ENCODE peak calls at places on chromosome 20, in four cellular contexts. One of them, this sample, is unnamed.
A peak's percentile ranks its signal among the peaks of the same experiment; 100 is the strongest.

GRCh38 chr20:57622579-57623381 is 2.6 kb upstream of the ZBP1 start:
- DNase-seq in glutamatergic neuron: peak; percentile 69
- DNase-seq in PC-9: peak; percentile 83
- DNase-seq in A549: peak; percentile 91
- DNase-seq in this sample: peak; percentile 74

GRCh38 chr20:38412877-38413577 is 22.1 kb downstream of the SNHG17 start:
- DNase-seq in glutamatergic neuron: no peak
- DNase-seq in PC-9: no peak
- DNase-seq in A549: no peak
- DNase-seq in this sample: no peak

GRCh38 chr20:44028341-44028715 is 113.7 kb downstream of the TOX2 start:
- DNase-seq in glutamatergic neuron: no peak
- DNase-seq in PC-9: no peak
- DNase-seq in A549: no peak
- DNase-seq in this sample: no peak

GRCh38 chr20:38729767-38730166 is 5.5 kb downstream of the SLC32A1 start:
- DNase-seq in glutamatergic neuron: no peak
- DNase-seq in PC-9: no peak
- DNase-seq in A549: no peak
- DNase-seq in this sample: no peak

GRCh38 chr20:44215125-44215524 is 4.6 kb upstream of the OSER1 start:
- DNase-seq in glutamatergic neuron: peak; percentile 80
- DNase-seq in PC-9: no peak
- DNase-seq in A549: peak; percentile 77
- DNase-seq in this sample: peak; percentile 72

GRCh38 chr20:9269280-9269971 is 200.5 kb downstream of the PLCB4 start:
- DNase-seq in glutamatergic neuron: no peak
- DNase-seq in PC-9: no peak
- DNase-seq in A549: no peak
- DNase-seq in this sample: no peak

GRCh38 chr20:17500826-17501225 is 30.4 kb downstream of the BFSP1 start:
- DNase-seq in glutamatergic neuron: no peak
- DNase-seq in PC-9: no peak
- DNase-seq in A549: no peak
- DNase-seq in this sample: no peak

GRCh38 chr20:4787825-4788224 is 66.1 kb downstream of the PRND start:
- DNase-seq in glutamatergic neuron: no peak
- DNase-seq in PC-9: no peak
- DNase-seq in A549: no peak
- DNase-seq in this sample: no peak

GRCh38 chr20:57429579-57430202 is 38.5 kb downstream of the RBM38 start:
- DNase-seq in glutamatergic neuron: no peak
- DNase-seq in PC-9: no peak
- DNase-seq in A549: peak; percentile 44
- DNase-seq in this sample: no peak

GRCh38 chr20:51930775-51931174 is 128.5 kb upstream of the SALL4 start:
- DNase-seq in glutamatergic neuron: no peak
- DNase-seq in PC-9: no peak
- DNase-seq in A549: peak; percentile 49
- DNase-seq in this sample: no peak

GRCh38 chr20:63219866-63220521 is 4.1 kb upstream of the YTHDF1 start:
- DNase-seq in glutamatergic neuron: no peak
- DNase-seq in PC-9: no peak
- DNase-seq in A549: no peak
- DNase-seq in this sample: no peak

GRCh38 chr20:41509801-41510200 is 108.4 kb downstream of the CHD6 start:
- DNase-seq in glutamatergic neuron: no peak
- DNase-seq in PC-9: no peak
- DNase-seq in A549: no peak
- DNase-seq in this sample: no peak

GRCh38 chr20:55052464-55052863 is 577.1 kb downstream of the DOK5 start:
- DNase-seq in glutamatergic neuron: no peak
- DNase-seq in PC-9: no peak
- DNase-seq in A549: no peak
- DNase-seq in this sample: no peak

GRCh38 chr20:31597483-31597858 is 7.6 kb upstream of the ID1 start:
- DNase-seq in glutamatergic neuron: no peak
- DNase-seq in PC-9: no peak
- DNase-seq in A549: no peak
- DNase-seq in this sample: no peak

GRCh38 chr20:17223553-17223952 is 3.3 kb upstream of the PCSK2 start:
- DNase-seq in glutamatergic neuron: no peak
- DNase-seq in PC-9: no peak
- DNase-seq in A549: no peak
- DNase-seq in this sample: no peak

GRCh38 chr20:33443512-33444239 is at the start of gene SNTA1:
- DNase-seq in glutamatergic neuron: peak; percentile 91
- DNase-seq in PC-9: peak; percentile 71
- DNase-seq in A549: peak; percentile 86
- DNase-seq in this sample: peak; percentile 96

GRCh38 chr20:23048283-23049200 is 930 bp downstream of the THBD start:
- DNase-seq in glutamatergic neuron: peak; percentile 65
- DNase-seq in PC-9: no peak
- DNase-seq in A549: peak; percentile 83
- DNase-seq in this sample: peak; percentile 62

GRCh38 chr20:62219101-62219991 is 732 bp downstream of the HRH3 start:
- DNase-seq in glutamatergic neuron: peak; percentile 65
- DNase-seq in PC-9: no peak
- DNase-seq in A549: peak; percentile 42
- DNase-seq in this sample: no peak

GRCh38 chr20:25173321-25173720 is 22.2 kb upstream of the ENTPD6 start:
- DNase-seq in glutamatergic neuron: no peak
- DNase-seq in PC-9: no peak
- DNase-seq in A549: no peak
- DNase-seq in this sample: no peak

GRCh38 chr20:13265941-13266340 is 44.9 kb downstream of the ISM1 start:
- DNase-seq in glutamatergic neuron: no peak
- DNase-seq in PC-9: no peak
- DNase-seq in A549: no peak
- DNase-seq in this sample: no peak

GRCh38 chr20:41697861-41698559 is 79.8 kb upstream of the CHD6 start:
- DNase-seq in glutamatergic neuron: no peak
- DNase-seq in PC-9: no peak
- DNase-seq in A549: peak; percentile 31
- DNase-seq in this sample: peak; percentile 12

GRCh38 chr20:61661583-61661982 is 404.1 kb downstream of the TAF4 start:
- DNase-seq in glutamatergic neuron: no peak
- DNase-seq in PC-9: no peak
- DNase-seq in A549: no peak
- DNase-seq in this sample: no peak

GRCh38 chr20:60361761-60362410 is 403.7 kb downstream of the CDH26 start:
- DNase-seq in glutamatergic neuron: no peak
- DNase-seq in PC-9: no peak
- DNase-seq in A549: no peak
- DNase-seq in this sample: no peak

GRCh38 chr20:5482791-5483190 is 166.0 kb upstream of the PROKR2 start:
- DNase-seq in glutamatergic neuron: no peak
- DNase-seq in PC-9: no peak
- DNase-seq in A549: no peak
- DNase-seq in this sample: no peak

GRCh38 chr20:830011-830521 is 3.4 kb upstream of the FAM110A start:
- DNase-seq in glutamatergic neuron: no peak
- DNase-seq in PC-9: peak; percentile 76
- DNase-seq in A549: no peak
- DNase-seq in this sample: no peak

GRCh38 chr20:63896136-63896890 is 1.4 kb downstream of the DNAJC5 start:
- DNase-seq in glutamatergic neuron: no peak
- DNase-seq in PC-9: peak; percentile 55
- DNase-seq in A549: no peak
- DNase-seq in this sample: peak; percentile 26

GRCh38 chr20:59131541-59132285 is 31.9 kb upstream of the ZNF831 start:
- DNase-seq in glutamatergic neuron: no peak
- DNase-seq in PC-9: no peak
- DNase-seq in A549: no peak
- DNase-seq in this sample: no peak

GRCh38 chr20:20399705-20400104 is 31.8 kb downstream of the INSM1 start:
- DNase-seq in glutamatergic neuron: no peak
- DNase-seq in PC-9: no peak
- DNase-seq in A549: no peak
- DNase-seq in this sample: no peak

GRCh38 chr20:50929299-50930138 is 1.7 kb downstream of the ADNP start:
- DNase-seq in glutamatergic neuron: peak; percentile 93
- DNase-seq in PC-9: peak; percentile 82
- DNase-seq in A549: peak; percentile 98
- DNase-seq in this sample: peak; percentile 88
- TF ChIP-seq CTCF in glutamatergic neuron: peak; percentile 90
- TF ChIP-seq CTCF in PC-9: peak; percentile 95
- TF ChIP-seq CTCF in A549: peak; percentile 99
- TF ChIP-seq CTCF in this sample: peak; percentile 87

GRCh38 chr20:45774933-45775332 is 16.8 kb downstream of the WFDC3 start:
- DNase-seq in glutamatergic neuron: no peak
- DNase-seq in PC-9: no peak
- DNase-seq in A549: no peak
- DNase-seq in this sample: no peak
- TF ChIP-seq CTCF in glutamatergic neuron: no peak
- TF ChIP-seq CTCF in PC-9: no peak
- TF ChIP-seq CTCF in A549: no peak
- TF ChIP-seq CTCF in this sample: no peak

GRCh38 chr20:56389807-56390206 is 2.2 kb downstream of the AURKA start:
- DNase-seq in glutamatergic neuron: no peak
- DNase-seq in PC-9: no peak
- DNase-seq in A549: no peak
- DNase-seq in this sample: no peak
- TF ChIP-seq CTCF in glutamatergic neuron: no peak
- TF ChIP-seq CTCF in PC-9: no peak
- TF ChIP-seq CTCF in A549: no peak
- TF ChIP-seq CTCF in this sample: no peak

DNA sequence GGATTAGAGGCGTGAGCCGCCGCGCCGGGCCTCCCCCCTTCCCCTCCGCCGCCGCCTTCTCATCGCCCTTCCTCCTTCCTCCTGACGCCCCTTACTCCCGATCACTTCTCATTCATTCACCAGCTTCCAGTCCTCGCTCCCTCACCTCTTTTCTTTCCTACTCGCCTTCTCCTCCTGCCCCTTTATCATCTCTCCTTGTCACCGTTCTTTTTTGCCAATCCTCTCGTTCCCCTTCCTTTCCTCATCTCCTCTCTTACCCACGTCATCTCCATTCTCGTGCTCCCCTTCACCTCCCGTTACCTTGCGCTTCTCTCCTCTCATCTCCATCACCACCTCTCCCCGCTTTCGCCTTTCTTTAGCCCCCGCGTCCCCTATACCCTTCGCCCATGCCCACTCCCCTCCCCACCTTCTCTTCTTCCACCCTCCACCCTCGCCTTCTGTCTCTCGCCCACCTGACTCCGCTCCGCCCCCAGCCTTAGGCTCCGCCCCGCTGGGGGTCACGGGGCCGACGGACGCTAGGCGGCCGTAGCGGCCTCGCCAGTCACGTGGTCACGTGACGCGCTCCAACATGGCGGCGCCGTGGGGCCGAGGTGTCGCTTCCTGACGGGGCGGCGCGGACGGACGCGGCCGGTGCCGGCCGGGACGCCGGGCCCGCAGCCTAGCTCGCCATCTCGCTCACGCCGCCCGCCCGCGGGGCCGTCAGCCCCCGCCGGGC is at the start of gene ARFGEF2:
- DNase-seq in glutamatergic neuron: peak; percentile 96
- DNase-seq in PC-9: peak; percentile 82
- DNase-seq in A549: peak; percentile 91
- DNase-seq in this sample: peak; percentile 96
- TF ChIP-seq CTCF in glutamatergic neuron: no peak
- TF ChIP-seq CTCF in PC-9: peak; percentile 7
- TF ChIP-seq CTCF in A549: no peak
- TF ChIP-seq CTCF in this sample: no peak

DNA sequence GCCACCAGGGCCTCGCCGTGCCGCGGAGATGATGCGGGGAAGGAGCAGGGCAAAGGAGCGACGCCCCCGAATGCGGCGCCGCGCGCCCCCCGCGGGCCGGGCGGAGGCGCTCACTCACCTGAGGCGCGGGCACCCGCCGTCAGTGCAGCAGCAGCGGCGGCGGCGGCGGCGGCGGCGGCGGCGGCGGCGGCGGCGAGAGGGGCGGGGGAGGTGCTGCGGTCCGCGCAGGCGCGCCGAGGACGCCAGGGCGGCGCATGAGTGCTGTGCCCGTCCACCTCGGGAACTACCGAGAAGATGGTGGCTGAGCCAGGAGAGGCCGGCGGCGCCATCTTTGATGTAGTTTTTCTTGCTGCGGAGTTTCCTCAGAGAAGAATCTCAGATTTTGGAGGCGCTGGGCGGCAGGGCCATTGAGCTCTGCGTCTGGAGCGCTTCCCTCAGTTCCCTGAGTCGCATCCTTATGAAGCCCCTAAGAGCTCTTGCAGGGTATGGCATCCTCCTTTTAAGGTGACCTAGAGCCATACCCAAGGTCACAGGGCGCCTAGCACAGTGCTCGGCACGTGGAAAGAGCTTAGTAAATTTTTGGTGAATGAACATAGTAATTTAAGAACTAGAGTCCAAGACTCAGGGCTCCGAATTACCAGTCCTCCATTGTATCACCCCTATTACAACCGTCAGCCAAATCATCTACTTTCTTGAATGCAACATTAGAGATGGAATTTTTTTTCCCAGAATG is at the start of gene NDRG3:
- DNase-seq in glutamatergic neuron: peak; percentile 92
- DNase-seq in PC-9: peak; percentile 85
- DNase-seq in A549: peak; percentile 93
- DNase-seq in this sample: peak; percentile 91
- TF ChIP-seq CTCF in glutamatergic neuron: no peak
- TF ChIP-seq CTCF in PC-9: no peak
- TF ChIP-seq CTCF in A549: no peak
- TF ChIP-seq CTCF in this sample: no peak

GRCh38 chr20:47262365-47263013 is 94.0 kb downstream of the ZMYND8 start:
- DNase-seq in glutamatergic neuron: no peak
- DNase-seq in PC-9: no peak
- DNase-seq in A549: no peak
- DNase-seq in this sample: no peak
- TF ChIP-seq CTCF in glutamatergic neuron: no peak
- TF ChIP-seq CTCF in PC-9: no peak
- TF ChIP-seq CTCF in A549: no peak
- TF ChIP-seq CTCF in this sample: no peak

DNA sequence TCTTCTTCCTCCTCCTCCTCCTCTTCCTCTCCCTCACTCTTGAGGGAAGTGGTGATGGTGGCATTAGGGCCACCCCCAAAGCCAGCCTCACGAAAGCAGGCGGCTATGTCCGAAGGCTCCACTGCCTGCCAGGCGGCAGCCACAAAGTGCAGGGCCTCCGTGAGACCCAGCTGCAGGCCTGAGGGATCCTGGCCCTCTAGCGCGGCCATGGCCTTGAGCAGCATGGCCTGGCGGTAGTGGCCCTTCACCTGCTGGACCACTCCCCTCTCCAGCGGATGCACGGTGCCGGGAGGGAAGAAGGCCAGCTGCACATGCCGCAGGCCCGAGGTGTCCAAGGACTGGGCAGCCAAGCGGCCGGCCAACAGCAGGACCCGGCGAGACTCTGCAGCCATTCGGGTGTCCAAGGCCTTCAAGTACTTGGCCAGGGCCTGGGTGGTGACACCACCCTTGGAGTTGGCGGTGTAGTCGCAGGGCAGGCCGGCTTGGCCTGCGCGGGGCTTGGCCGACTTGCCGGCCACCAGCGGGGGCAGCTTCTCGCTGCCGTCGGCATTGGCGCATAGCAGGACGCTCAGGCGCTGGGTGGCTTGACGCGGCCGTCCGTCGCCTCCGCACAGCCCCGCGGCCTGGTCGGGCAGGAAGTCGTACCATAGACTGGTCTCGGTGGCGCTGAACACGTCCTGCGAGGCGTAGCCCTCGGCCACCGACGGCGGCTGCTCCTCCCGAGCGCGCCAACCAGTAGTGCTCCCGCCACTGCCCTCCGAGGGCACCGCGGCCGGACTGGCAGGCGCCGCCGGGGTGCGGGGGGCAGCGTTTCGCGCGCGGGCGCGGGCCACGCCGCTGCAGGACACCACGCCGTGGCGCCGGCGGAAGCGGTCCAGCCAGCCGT is 1.1 kb downstream of the CENPB start:
- DNase-seq in glutamatergic neuron: no peak
- DNase-seq in PC-9: no peak
- DNase-seq in A549: no peak
- DNase-seq in this sample: no peak
- TF ChIP-seq CTCF in glutamatergic neuron: no peak
- TF ChIP-seq CTCF in PC-9: no peak
- TF ChIP-seq CTCF in A549: no peak
- TF ChIP-seq CTCF in this sample: no peak